ENCODE peak calls at places on chromosomes 4 and X, in four cellular contexts. Q, B, C and M are unnamed samples.

GRCh38 chr4:57099363-57099762 is 10.8 kb downstream of the IGFBP7 start:
- DNase-seq in B (no peak), C (no peak), Q (no peak), M (no peak)

GRCh38 chr4:118712872-118713271 is 27.7 kb downstream of the METTL14 start:
- DNase-seq in C (no peak), Q (no peak), B (no peak), M (no peak)

GRCh38 chr4:163535657-163536056 is 41.2 kb downstream of the TMA16 start:
- DNase-seq in B (no peak), Q (no peak), C (no peak), M (no peak)

GRCh38 chr4:116108606-116109005 is 976.8 kb downstream of the TRAM1L1 start:
- DNase-seq in C (no peak), B (no peak), Q (no peak), M (no peak)

GRCh38 chrX:13899607-13900006 is 82.7 kb upstream of the GPM6B start:
- DNase-seq in C (no peak), B (no peak), Q (no peak), M (peak; percentile 15)

GRCh38 chr4:106240699-106241098 is 75.3 kb downstream of the TBCK start:
- DNase-seq in B (no peak), C (no peak), Q (no peak), M (no peak)

GRCh38 chr4:76309939-76310549 is 3.5 kb downstream of the STBD1 start:
- DNase-seq in Q (no peak), C (no peak), B (no peak), M (no peak)

GRCh38 chr4:156939801-156940200 is 31.8 kb downstream of the PDGFC start:
- DNase-seq in B (no peak), C (no peak), Q (no peak), M (peak; percentile 30)

GRCh38 chr4:2977116-2978097 is 14.0 kb downstream of the GRK4 start:
- DNase-seq in B (no peak), C (no peak), Q (peak; percentile 38), M (no peak)

GRCh38 chr4:84167579-84167978 is 331.5 kb downstream of the NKX6-1 start:
- DNase-seq in C (no peak), B (no peak), Q (no peak), M (no peak)

GRCh38 chr4:152535236-152535902 is 523 bp downstream of the FBXW7 start:
- DNase-seq in Q (peak; percentile 40), C (peak; percentile 64), B (no peak), M (no peak)

GRCh38 chr4:40016007-40016406 is 38.3 kb upstream of the PDS5A start:
- DNase-seq in B (no peak), Q (no peak), C (no peak), M (no peak)

GRCh38 chrX:3815896-3816664 is 102.6 kb upstream of the PRKX start:
- DNase-seq in B (peak; percentile 13), C (peak; percentile 56), Q (peak; percentile 46), M (peak; percentile 28)

GRCh38 chr4:121484633-121485032 is 103.8 kb upstream of the QRFPR start:
- DNase-seq in C (peak; percentile 29), B (no peak), Q (peak; percentile 20), M (peak; percentile 47)

GRCh38 chrX:41634284-41634683 is 54.5 kb upstream of the GPR34 start:
- DNase-seq in C (no peak), Q (peak; percentile 4), B (no peak), M (peak; percentile 1)

GRCh38 chr4:159368320-159368719 is 265.4 kb downstream of the RAPGEF2 start:
- DNase-seq in B (no peak), Q (no peak), C (no peak), M (no peak)

GRCh38 chr4:56424697-56425514 is 10.5 kb downstream of the PPAT start:
- DNase-seq in B (no peak), C (peak; percentile 39), Q (peak; percentile 20), M (peak; percentile 61)

GRCh38 chr4:69830529-69831269 is 29.2 kb downstream of the SULT1E1 start:
- DNase-seq in Q (no peak), B (no peak), C (no peak), M (peak; percentile 64)

GRCh38 chr4:76654796-76655195 is 219.8 kb downstream of the SHROOM3 start:
- DNase-seq in C (no peak), B (no peak), Q (no peak), M (no peak)

GRCh38 chrX:47143894-47144625 is 442 bp downstream of the NDUFB11 start:
- DNase-seq in B (peak; percentile 42), Q (peak; percentile 75), C (peak; percentile 72), M (no peak)

GRCh38 chrX:2325076-2325784 is 175.5 kb downstream of the DHRSX start:
- DNase-seq in Q (peak; percentile 39), C (peak; percentile 49), B (peak; percentile 63), M (peak; percentile 55)

GRCh38 chr4:17060230-17060629 is 161.8 kb upstream of the LDB2 start:
- DNase-seq in C (no peak), Q (no peak), B (no peak), M (no peak)

GRCh38 chr4:174214102-174214878 is 69.2 kb downstream of the FBXO8 start:
- DNase-seq in Q (no peak), B (no peak), C (no peak), M (no peak)

GRCh38 chr4:184526228-184526627 is 51.9 kb upstream of the IRF2 start:
- DNase-seq in C (no peak), B (no peak), Q (no peak), M (no peak)

GRCh38 chrX:17067534-17067933 is 121.1 kb downstream of the REPS2 start:
- DNase-seq in Q (no peak), B (no peak), C (peak; percentile 15), M (no peak)

GRCh38 chr4:154491341-154491679 is 289 bp downstream of the DCHS2 start:
- DNase-seq in B (no peak), Q (no peak), C (peak; percentile 35), M (no peak)

GRCh38 chr4:182578402-182578801 is 335.2 kb downstream of the TENM3 start:
- DNase-seq in B (no peak), C (no peak), Q (no peak), M (peak; percentile 53)

GRCh38 chrX:140712413-140713173 is 3.0 kb downstream of the LINC00632 start:
- DNase-seq in C (peak; percentile 60), Q (no peak), B (no peak), M (no peak)

GRCh38 chr4:40502936-40503335 is 126.7 kb downstream of the RBM47 start:
- DNase-seq in C (no peak), Q (no peak), B (no peak), M (no peak)

GRCh38 chr4:148108776-148109175 is 333.4 kb downstream of the NR3C2 start:
- DNase-seq in B (no peak), Q (no peak), C (no peak), M (no peak)

GRCh38 chr4:6469898-6470501 is 2.4 kb downstream of the PPP2R2C start:
- DNase-seq in Q (no peak), C (no peak), B (no peak), M (no peak)

GRCh38 chr4:41505161-41505653 is 32.8 kb upstream of the LIMCH1 start:
- DNase-seq in Q (no peak), C (peak; percentile 67), B (no peak), M (peak; percentile 30)

GRCh38 chr4:23889814-23890269 is at the start of gene PPARGC1A:
- DNase-seq in Q (peak; percentile 10), C (peak; percentile 11), B (no peak), M (no peak)

GRCh38 chr4:76949293-76950051 is at the start of gene SEPTIN11:
- DNase-seq in C (peak; percentile 97), B (peak; percentile 55), Q (peak; percentile 90), M (peak; percentile 92)

GRCh38 chr4:159551268-159551667 is 448.4 kb downstream of the RAPGEF2 start:
- DNase-seq in C (no peak), B (no peak), Q (no peak), M (no peak)

GRCh38 chr4:152310223-152310622 is 225.7 kb downstream of the FBXW7 start:
- DNase-seq in Q (no peak), C (no peak), B (no peak), M (no peak)

GRCh38 chrX:106730385-106730784 is 3.9 kb downstream of the RNF128 start:
- DNase-seq in B (no peak), C (no peak), Q (no peak), M (no peak)

GRCh38 chr4:2936773-2937145 is 26.4 kb downstream of the NOP14 start:
- DNase-seq in C (no peak), Q (no peak), B (peak; percentile 53), M (no peak)

GRCh38 chr4:8101796-8102355 is 56.7 kb downstream of the ABLIM2 start:
- DNase-seq in B (no peak), Q (no peak), C (no peak), M (no peak)

GRCh38 chr4:8100696-8101095 is 57.9 kb downstream of the ABLIM2 start:
- DNase-seq in C (no peak), B (no peak), Q (no peak), M (no peak)

GRCh38 chr4:8098506-8098905 is 60.1 kb downstream of the ABLIM2 start:
- DNase-seq in C (no peak), Q (no peak), B (no peak), M (no peak)

GRCh38 chr4:8101213-8101781 is 57.3 kb downstream of the ABLIM2 start:
- DNase-seq in B (no peak), Q (no peak), C (no peak), M (no peak)

GRCh38 chr4:8099981-8100464 is 58.6 kb downstream of the ABLIM2 start:
- DNase-seq in B (no peak), C (no peak), Q (no peak), M (no peak)
- H3K27ac ChIP-seq in B (no peak overlapping the region), C (no peak overlapping the region), Q (no peak overlapping the region), M (no peak overlapping the region)

GRCh38 chrX:39611468-39611867 is 486.3 kb downstream of the BCOR start:
- DNase-seq in B (no peak), Q (no peak), C (no peak), M (no peak)

GRCh38 chrX:39614680-39614998 is 483.1 kb downstream of the BCOR start:
- DNase-seq in B (no peak), C (no peak), Q (no peak), M (no peak)

GRCh38 chrX:39616098-39616729 is 481.5 kb downstream of the BCOR start:
- DNase-seq in C (no peak), Q (no peak), B (peak; percentile 24), M (no peak)

GRCh38 chrX:39613508-39613921 is 484.2 kb downstream of the BCOR start:
- DNase-seq in B (no peak), C (peak; percentile 67), Q (no peak), M (peak; percentile 48)

DNA sequence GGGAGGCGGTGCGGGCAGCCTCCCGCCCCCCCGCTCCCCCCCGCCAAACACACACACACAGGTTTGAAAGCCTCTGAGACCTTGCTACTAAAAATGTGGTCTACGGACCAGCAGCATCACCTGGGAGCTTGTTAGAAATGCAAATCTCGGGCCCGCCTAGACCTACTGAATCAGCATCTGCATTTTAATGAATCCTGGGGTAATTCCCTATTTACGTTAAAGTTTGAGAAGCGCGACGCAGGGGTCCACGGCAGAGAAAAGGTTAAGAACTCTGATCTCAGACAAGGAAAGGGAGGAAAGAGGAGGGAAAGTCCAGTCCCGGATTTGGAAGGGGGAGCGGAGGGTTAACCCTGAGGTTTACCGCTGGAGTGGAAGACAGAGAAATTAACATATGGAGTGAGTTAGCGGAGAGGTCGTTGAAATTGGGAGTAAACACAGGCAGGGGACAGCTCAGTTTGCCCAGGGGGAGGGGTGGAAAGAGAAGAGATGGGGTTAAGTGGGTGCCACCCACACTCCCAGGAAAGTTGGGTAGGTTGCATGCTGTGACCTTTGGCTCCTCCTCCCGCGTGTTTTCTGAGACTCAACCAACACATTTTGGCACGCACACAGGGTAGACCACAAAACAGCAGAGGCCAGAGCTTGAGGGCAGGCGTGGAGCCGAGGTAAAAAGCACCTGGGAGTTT is 483.6 kb downstream of the BCOR start:
- DNase-seq in B (peak; percentile 46), C (peak; percentile 59), Q (no peak), M (no peak)
- TF ChIP-seq MAX in B (no peak), C (no peak), Q (no peak), M (no peak)

GRCh38 chr4:708631-708933 is 3.0 kb downstream of the PCGF3 start:
- DNase-seq in Q (no peak), C (no peak), B (no peak), M (no peak)
- H3K79me2 ChIP-seq in Q (peaks cover 70% of the 10 kb centered on the region), C (peaks cover 75% of the 10 kb centered on the region), B (peaks cover 39% of the 10 kb centered on the region), M (peaks cover 70% of the 10 kb centered on the region)

GRCh38 chrX:118345401-118346257 is at the start of gene WDR44:
- DNase-seq in Q (peak; percentile 92), C (peak; percentile 88), B (peak; percentile 82), M (peak; percentile 96)
- H3K27ac ChIP-seq in Q (peak within 1 kb of the TSS; percentile 97), C (peak within 1 kb of the TSS; percentile 87), B (peak within 1 kb of the TSS; percentile 81), M (peak within 1 kb of the TSS; percentile 86)